ENCODE peak calls at places on chromosomes 13 and 19, in six cellular contexts. M, K, J, P, Y and X are unnamed samples. For H3K4me1, the result is how much of the 10 kb centered on the place peaks cover.

GRCh38 chr13:93603043-93603442 is 376.4 kb downstream of the GPC6 start:
- DNase-seq in K (peak), Y (no peak), J (peak), M (no peak), P (no peak), X (no peak)

GRCh38 chr19:46303702-46304397 is 7.0 kb downstream of the HIF3A start:
- DNase-seq in P (no peak), K (peak), J (no peak), M (no peak), Y (no peak), X (peak)

GRCh38 chr13:98460519-98460918 is 116.4 kb downstream of the STK24 start:
- DNase-seq in P (no peak), J (peak), K (no peak), Y (no peak), M (no peak), X (no peak)

GRCh38 chr19:47998800-47999199 is 4.4 kb downstream of the ELSPBP1 start:
- DNase-seq in P (no peak), Y (no peak), K (no peak), M (no peak), J (no peak), X (no peak)

GRCh38 chr13:25225970-25226369 is 53.9 kb upstream of the AMER2 start:
- DNase-seq in J (no peak), K (no peak), Y (no peak), M (no peak), P (no peak), X (no peak)

GRCh38 chr19:48681127-48681470 is 8.3 kb upstream of the NTN5 start:
- DNase-seq in M (no peak), P (no peak), J (no peak), K (peak), Y (no peak), X (no peak)

GRCh38 chr19:16887353-16888265 is 1.2 kb upstream of the F2RL3 start:
- DNase-seq in P (no peak), Y (no peak), M (peak), K (peak), J (no peak), X (no peak)

GRCh38 chr13:48542581-48543341 is 9.9 kb upstream of the RCBTB2 start:
- DNase-seq in Y (no peak), P (no peak), J (no peak), M (no peak), K (peak), X (peak)

GRCh38 chr19:6734096-6734696 is 3.2 kb downstream of the GPR108 start:
- DNase-seq in J (no peak), Y (peak), P (no peak), K (no peak), M (no peak), X (no peak)

GRCh38 chr13:111555906-111556305 is 235.5 kb downstream of the TEX29 start:
- DNase-seq in J (no peak), P (no peak), K (no peak), M (no peak), Y (no peak), X (no peak)

GRCh38 chr19:31139871-31140505 is 209.2 kb downstream of the TSHZ3 start:
- DNase-seq in J (no peak), M (no peak), Y (no peak), P (no peak), K (peak), X (no peak)

GRCh38 chr13:45434556-45435371 is 16.6 kb upstream of the SLC25A30 start:
- DNase-seq in K (no peak), J (no peak), M (no peak), P (no peak), Y (no peak), X (no peak)

GRCh38 chr19:43782311-43782660 is 1.5 kb upstream of the KCNN4 start:
- DNase-seq in P (no peak), Y (no peak), J (no peak), K (no peak), M (no peak), X (no peak)

GRCh38 chr13:105721056-105721455 is 814.4 kb downstream of the EFNB2 start:
- DNase-seq in P (no peak), Y (no peak), M (no peak), J (no peak), K (peak), X (no peak)

GRCh38 chr19:46373573-46374359 is 26.9 kb downstream of the PPP5C start:
- DNase-seq in P (peak), K (no peak), J (peak), Y (no peak), M (peak), X (peak)

GRCh38 chr13:38530492-38530891 is 156.4 kb upstream of the FREM2 start:
- DNase-seq in J (no peak), K (peak), Y (no peak), M (no peak), P (no peak), X (no peak)

GRCh38 chr19:51158474-51159129 is 16.5 kb downstream of the SIGLEC7 start:
- DNase-seq in Y (peak), M (no peak), K (peak), J (no peak), P (no peak), X (peak)

GRCh38 chr13:51782026-51782710 is 21.8 kb downstream of the DHRS12 start:
- DNase-seq in K (no peak), Y (no peak), P (no peak), J (no peak), M (no peak), X (peak)

GRCh38 chr13:37681295-37682032 is 82.9 kb upstream of the POSTN start:
- DNase-seq in P (no peak), M (no peak), J (no peak), K (peak), Y (no peak), X (peak)

GRCh38 chr13:107209811-107210210 is 641.9 kb upstream of the ARGLU1 start:
- DNase-seq in J (no peak), M (no peak), Y (no peak), P (no peak), K (peak), X (no peak)

GRCh38 chr13:109871018-109871370 is 84.6 kb upstream of the IRS2 start:
- DNase-seq in M (no peak), J (no peak), K (peak), P (no peak), Y (no peak), X (no peak)

GRCh38 chr19:48991823-48992570 is 1.1 kb downstream of the GYS1 start:
- DNase-seq in Y (no peak), M (no peak), J (peak), K (peak), P (no peak), X (peak)

GRCh38 chr13:91748416-91749089 is 350.1 kb downstream of the GPC5 start:
- DNase-seq in M (no peak), J (no peak), K (no peak), Y (no peak), P (no peak), X (no peak)

GRCh38 chr13:80923907-80924306 is 583.0 kb upstream of the SPRY2 start:
- DNase-seq in M (no peak), J (no peak), Y (no peak), P (no peak), K (peak), X (no peak)

GRCh38 chr19:13849991-13850909 is 26.7 kb upstream of the NANOS3 start:
- DNase-seq in Y (peak), J (peak), K (peak), M (no peak), P (no peak), X (peak)

GRCh38 chr19:48190288-48191284 is 20.1 kb downstream of the ZSWIM9 start:
- DNase-seq in P (no peak), M (no peak), J (peak), Y (peak), K (peak), X (no peak)

GRCh38 chr13:89514534-89515312 is 1832.8 kb upstream of the MIR17HG start:
- DNase-seq in P (no peak), K (peak), Y (no peak), J (no peak), M (no peak), X (no peak)

GRCh38 chr19:54469496-54469934 is 3.6 kb downstream of the CDC42EP5 start:
- DNase-seq in P (no peak), Y (peak), M (peak), K (no peak), J (peak), X (peak)

GRCh38 chr13:32285633-32285965 is 29.6 kb downstream of the ZAR1L start:
- DNase-seq in J (no peak), P (no peak), M (no peak), Y (no peak), K (no peak), X (no peak)
- H3K4me3 ChIP-seq in J (no peak), P (no peak), M (no peak), Y (no peak), K (no peak), X (no peak)

DNA sequence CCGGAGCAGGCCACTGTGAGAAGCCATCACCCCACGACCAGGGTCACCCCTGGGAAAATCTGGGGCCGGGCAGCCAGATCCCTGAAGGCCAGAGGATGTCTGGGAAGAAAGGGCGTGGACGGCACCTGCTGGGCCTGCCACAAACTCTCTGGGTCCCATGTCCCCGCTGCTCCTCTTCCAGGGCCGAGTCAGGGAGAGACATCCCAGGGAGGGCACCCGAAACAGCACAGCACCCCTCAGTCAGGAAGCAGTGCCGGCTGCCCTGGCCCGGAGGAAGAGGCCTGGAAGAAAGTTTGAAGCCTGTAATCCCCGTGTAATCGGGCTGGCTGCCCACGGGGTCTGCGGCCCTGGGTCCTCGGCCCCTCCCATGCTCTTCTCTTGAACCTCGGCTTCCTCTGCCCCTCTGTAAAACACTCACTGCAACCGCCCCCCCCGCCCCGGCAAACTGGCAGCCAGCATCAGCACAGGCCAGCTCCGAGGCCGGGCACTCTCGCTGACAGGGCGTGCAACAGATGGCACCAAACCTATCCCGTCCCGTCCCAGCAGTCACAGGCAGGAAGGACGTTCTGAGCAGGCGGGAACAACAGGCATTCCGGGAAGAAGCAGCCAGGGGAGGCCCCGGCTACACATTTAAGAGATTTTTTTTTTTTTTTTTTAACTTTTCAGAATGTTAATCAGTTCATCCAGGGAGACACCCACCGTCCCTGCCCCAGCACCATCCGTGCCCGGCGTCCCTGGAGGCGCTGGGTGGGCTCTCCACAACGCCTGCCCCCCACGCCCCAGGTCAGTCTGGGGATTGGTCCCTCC is 1.5 kb downstream of the SBNO2 start:
- DNase-seq in P (no peak), J (peak), M (peak), Y (no peak), K (peak), X (peak)
- H3K4me1 ChIP-seq in P (under half), J (under half), M (half or more), Y (under half), K (under half), X (under half)

GRCh38 chr13:114234266-114234644 is 442 bp upstream of the CDC16 start:
- DNase-seq in K (no peak), Y (no peak), P (no peak), J (no peak), M (no peak), X (no peak)
- H3K4me3 ChIP-seq in K (peak), Y (peak), P (peak), J (peak), M (peak), X (no peak)

GRCh38 chr19:4830768-4831265 is 695 bp downstream of the TICAM1 start:
- DNase-seq in J (no peak), P (no peak), Y (no peak), K (no peak), M (no peak), X (peak)
- H3K4me1 ChIP-seq in J (under half), P (under half), Y (under half), K (under half), M (under half), X (under half)

DNA sequence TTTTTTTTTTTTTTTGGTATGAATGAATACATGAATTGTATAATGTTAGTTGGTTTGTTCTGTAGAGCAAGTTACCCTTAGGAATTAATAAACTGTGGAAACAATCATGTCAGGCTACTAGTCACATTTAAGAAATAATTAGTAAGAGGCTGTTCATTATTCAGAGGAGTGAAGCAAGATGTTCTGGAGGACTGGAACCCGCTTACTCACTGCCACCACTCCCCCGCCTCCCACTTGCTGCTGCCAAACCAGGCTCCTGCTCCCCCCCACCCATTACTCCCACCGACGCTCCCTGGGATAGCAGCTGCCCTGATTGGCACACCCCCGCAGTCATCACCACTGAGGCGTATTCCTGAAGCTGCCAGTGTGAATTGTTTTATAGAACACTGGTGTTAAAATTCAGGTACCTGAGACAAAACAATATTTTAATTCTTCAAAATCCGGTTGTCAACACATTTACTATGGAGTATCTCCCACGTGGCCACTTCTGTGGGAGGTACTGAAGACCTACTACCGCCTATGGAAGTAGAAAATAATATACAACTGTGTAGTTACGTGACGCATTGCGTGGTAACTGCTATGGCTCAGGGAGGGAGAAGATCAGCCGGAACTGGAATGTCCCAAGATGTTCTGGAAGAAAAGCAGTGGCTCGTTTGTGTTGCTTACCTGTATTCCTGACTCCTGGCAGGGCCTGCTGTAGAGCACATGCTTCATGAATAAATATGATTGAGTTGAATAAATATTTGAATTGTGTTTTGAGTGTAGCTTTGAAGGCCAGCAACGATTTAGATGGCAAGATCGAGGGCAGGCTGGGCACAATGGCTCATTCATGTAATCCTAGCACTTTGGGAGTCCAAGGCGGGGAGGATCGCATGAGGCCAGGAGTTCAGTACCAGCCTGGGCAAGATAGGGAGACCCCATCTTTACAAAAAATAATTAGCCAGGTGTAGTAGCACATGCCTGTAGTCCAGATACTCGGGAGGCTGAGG is 1.7 kb downstream of the DPY19L3 start:
- DNase-seq in Y (no peak), J (no peak), M (no peak), P (no peak), K (peak), X (no peak)
- H3K4me3 ChIP-seq in Y (peak), J (no peak), M (peak), P (peak), K (no peak), X (no peak)

GRCh38 chr13:28145049-28145448 is 6.7 kb downstream of the PAN3 start:
- DNase-seq in K (no peak), J (no peak), M (no peak), P (no peak), Y (no peak), X (no peak)
- H3K4me1 ChIP-seq in K (under half), J (under half), M (under half), P (under half), Y (half or more), X (under half)

DNA sequence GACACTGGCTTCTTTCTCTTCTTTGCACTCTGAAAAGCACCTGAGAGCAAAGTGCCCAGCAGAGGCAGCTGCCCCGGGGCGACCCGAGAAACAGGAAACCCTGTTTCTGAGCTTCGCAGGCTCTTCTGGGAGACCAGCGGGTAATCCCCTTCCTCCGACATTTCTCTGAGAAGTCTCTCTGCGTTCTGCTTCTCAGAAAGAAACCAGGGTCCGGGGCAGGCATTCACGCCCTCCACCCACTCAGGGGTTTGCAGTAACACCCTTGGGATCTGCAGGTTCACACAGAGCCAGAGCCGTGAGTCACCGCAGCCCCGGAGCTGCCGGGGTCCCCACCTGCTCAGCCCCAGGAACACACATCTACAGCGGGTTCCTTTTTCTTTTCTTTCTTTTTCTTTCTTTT is 86.0 kb downstream of the GADD45B start:
- DNase-seq in Y (peak), K (no peak), M (no peak), J (peak), P (no peak), X (peak)
- H3K4me3 ChIP-seq in Y (peak), K (no peak), M (peak), J (no peak), P (no peak), X (peak)

GRCh38 chr19:55645512-55645881 is 2.0 kb downstream of the ZNF581 start:
- DNase-seq in J (no peak), P (no peak), Y (no peak), K (no peak), M (no peak), X (no peak)
- H3K4me1 ChIP-seq in J (under half), P (under half), Y (under half), K (under half), M (half or more), X (under half)

DNA sequence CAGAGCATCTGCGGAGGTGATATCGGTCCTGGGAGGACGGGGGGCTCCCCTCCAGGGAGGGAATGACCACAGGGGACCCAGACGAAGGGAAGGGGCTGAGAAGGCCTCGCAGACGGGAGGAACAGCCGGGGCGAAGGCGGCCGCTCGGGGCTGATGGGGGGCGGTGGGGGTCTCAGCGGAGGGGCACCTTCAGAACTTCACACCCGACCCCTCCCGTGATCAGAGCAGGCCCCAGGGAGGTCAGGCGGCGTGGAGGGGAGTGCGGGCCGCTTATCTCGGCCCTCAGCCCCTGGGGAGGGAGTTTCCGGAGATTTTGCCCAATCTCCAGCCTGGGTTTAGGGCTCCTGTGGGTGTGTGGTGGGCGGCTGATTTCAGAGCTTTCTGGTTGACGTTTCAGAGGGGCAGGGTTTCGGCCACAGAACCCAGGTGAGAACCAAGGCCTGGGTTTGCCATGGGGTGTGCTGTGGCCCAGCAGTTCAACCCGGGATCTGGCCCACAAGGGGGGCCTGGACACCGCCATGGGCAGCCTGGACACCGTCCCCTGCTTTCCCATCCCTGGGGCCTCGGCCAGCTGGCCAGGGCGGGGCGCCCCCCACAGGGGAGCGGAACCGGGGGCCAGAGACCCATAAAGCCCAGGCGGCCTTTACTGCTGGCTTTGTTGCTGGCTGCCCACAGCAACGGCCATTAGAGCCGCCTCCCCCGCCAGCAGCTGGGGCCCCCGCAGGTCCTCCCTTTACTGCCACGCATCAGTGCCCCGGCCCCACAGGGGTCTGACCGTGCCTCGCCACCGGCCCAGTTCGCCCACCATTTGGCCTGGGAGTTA is 29.0 kb downstream of the ARID3A start:
- DNase-seq in Y (no peak), K (peak), P (no peak), M (no peak), J (no peak), X (no peak)
- H3K4me3 ChIP-seq in Y (no peak), K (no peak), P (no peak), M (no peak), J (no peak), X (no peak)